ENCODE peak calls at places on chromosomes 6 and 20, in eight cellular contexts. Q, P, G, M, J, N, L and C are unnamed samples.

GRCh38 chr20:54107600-54108393 is 37.4 kb upstream of the BCAS1 start:
- DNase-seq in Q (no peak), P (no peak), G (no peak), M (no peak), J (no peak), N (peak), L (no peak), C (no peak)

GRCh38 chr6:118283759-118284158 is 264.3 kb upstream of the PLN start:
- DNase-seq in Q (peak), P (peak), G (no peak), M (peak), J (peak), N (peak), L (no peak), C (peak)

GRCh38 chr6:21085206-21085605 is 508.3 kb upstream of the SOX4 start:
- DNase-seq in Q (no peak), P (no peak), G (no peak), M (no peak), J (no peak), N (no peak), L (no peak), C (no peak)

GRCh38 chr20:35821807-35822242 is 50.0 kb downstream of the PHF20 start:
- DNase-seq in Q (peak), P (no peak), G (peak), M (peak), J (peak), N (peak), L (no peak), C (peak)

GRCh38 chr6:40583694-40584093 is 3.5 kb downstream of the LRFN2 start:
- DNase-seq in Q (no peak), P (no peak), G (no peak), M (no peak), J (no peak), N (no peak), L (no peak), C (no peak)

GRCh38 chr20:57064836-57065235 is 201.6 kb downstream of the BMP7 start:
- DNase-seq in Q (no peak), P (no peak), G (no peak), M (no peak), J (no peak), N (no peak), L (no peak), C (no peak)

GRCh38 chr6:11236351-11236750 is 3.9 kb upstream of the NEDD9 start:
- DNase-seq in Q (peak), P (no peak), G (no peak), M (peak), J (no peak), N (no peak), L (no peak), C (peak)

GRCh38 chr6:37965964-37966676 is 146.6 kb downstream of the ZFAND3 start:
- DNase-seq in Q (peak), P (no peak), G (no peak), M (peak), J (peak), N (peak), L (no peak), C (peak)

GRCh38 chr20:61809006-61809770 is 256.5 kb downstream of the TAF4 start:
- DNase-seq in Q (no peak), P (no peak), G (peak), M (no peak), J (no peak), N (no peak), L (no peak), C (no peak)

DNA sequence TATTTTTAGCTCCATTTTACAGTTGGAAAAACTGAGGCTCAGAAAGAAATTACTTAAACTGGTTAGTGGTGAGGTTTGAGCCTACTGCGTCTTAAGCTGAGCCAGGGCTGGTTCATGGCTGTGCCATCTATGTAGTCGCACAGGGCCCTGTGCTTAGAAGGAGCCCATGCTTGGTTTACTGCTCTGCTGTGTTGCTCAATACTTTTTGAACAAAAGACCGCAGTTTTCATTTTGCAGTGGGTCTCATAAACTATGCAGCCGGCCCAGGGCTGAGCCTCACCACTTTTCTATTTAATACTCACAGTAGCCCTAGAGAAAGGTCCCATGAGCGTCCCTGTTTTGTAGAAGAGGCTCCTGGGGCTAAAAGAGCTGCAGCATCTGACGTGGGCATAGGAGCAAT is 577 bp downstream of the SIRPB2 start:
- DNase-seq in Q (no peak), P (no peak), G (no peak), M (no peak), J (no peak), N (no peak), L (no peak), C (no peak)
- H3K4me3 ChIP-seq in Q (no peak), P (no peak), G (no peak), M (no peak), J (no peak), N (no peak), L (peak), C (no peak)

DNA sequence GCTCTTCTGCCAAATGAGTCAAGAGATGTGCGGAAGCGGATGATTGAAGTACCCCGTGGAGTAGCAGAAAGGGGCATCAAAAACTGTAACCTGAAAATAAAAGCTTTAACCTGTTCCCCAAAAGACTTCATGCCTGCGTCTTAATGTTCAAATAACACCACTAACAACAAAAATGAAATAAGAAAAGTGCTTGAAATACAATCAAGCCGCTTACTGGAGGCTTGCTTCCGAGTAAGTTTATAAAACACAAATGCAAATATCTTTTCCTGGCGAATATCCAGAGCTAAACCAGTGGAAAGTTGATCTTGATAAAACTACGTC is 2.5 kb upstream of the FOXC1 start:
- DNase-seq in Q (no peak), P (no peak), G (no peak), M (no peak), J (no peak), N (no peak), L (no peak), C (no peak)
- H3K4me3 ChIP-seq in Q (no peak), P (no peak), G (peak), M (no peak), J (peak), N (no peak), L (peak), C (no peak)

DNA sequence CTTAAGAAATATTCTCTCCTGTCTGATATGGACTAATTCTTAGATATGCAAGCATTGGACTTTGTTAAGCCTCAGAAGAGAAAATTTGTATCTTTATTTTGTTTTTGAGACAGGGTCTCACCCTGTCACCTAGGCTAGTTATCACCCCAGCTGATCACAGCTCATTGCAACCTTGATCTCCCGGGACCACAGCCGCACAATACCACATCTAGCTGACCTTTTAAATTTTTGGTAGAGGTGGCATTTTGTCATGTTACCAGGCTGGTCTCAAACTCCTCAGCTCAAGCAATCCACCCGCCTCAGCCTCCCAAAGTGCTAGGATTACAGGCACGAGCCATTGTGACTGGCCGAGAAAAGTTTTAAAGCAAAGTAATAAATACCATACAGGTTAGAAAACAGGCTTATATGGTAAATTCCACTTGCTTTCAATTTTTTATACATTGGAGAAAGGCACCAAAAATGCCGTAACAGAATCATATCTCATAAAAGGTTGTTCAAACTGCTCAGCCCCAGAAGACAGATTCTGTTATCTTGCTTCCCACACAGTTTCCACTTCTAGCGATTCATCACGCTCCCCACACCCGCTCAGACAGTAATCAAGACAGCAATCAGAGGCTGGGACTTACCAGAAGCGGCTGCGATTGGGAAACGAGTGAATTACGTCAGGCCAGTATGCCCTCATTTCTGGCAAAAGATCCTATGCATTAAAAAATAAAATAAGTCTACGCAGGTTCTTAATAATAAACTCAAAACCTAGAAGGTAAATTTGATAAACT is 13.8 kb downstream of the RNASET2 start:
- DNase-seq in Q (no peak), P (no peak), G (no peak), M (peak), J (no peak), N (peak), L (no peak), C (no peak)
- H3K4me3 ChIP-seq in Q (no peak), P (no peak), G (no peak), M (no peak), J (no peak), N (no peak), L (no peak), C (no peak)

DNA sequence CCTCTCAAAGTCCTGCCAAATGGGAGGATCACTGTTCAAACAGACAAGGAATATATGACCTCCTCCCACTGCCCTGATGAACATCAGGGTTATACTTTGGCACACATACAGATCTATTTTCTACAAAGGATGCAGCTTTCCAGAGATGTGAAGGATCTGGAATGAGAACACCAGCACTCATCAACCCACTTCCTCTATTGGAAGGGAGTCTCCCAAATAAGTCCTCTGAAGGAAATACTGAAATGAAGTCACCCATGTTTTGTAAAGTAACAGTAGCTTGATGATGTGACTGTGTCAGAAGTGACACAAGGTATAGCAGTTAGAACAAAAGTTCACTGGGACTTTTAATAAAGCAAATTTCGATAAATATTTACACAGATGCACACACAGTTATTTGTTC is 104.9 kb downstream of the OGFRL1 start:
- DNase-seq in Q (peak), P (no peak), G (no peak), M (peak), J (no peak), N (peak), L (no peak), C (peak)
- H3K4me3 ChIP-seq in Q (no peak), P (no peak), G (no peak), M (no peak), J (peak), N (no peak), L (no peak), C (no peak)

GRCh38 chr6:5677219-5678000 is 329.3 kb downstream of the NRN1 start:
- DNase-seq in Q (peak), P (no peak), G (no peak), M (peak), J (no peak), N (no peak), L (no peak), C (peak)

GRCh38 chr6:5681480-5681879 is 325.2 kb downstream of the NRN1 start:
- DNase-seq in Q (no peak), P (no peak), G (no peak), M (no peak), J (no peak), N (no peak), L (no peak), C (no peak)

GRCh38 chr6:5679271-5679670 is 327.5 kb downstream of the NRN1 start:
- DNase-seq in Q (no peak), P (no peak), G (no peak), M (no peak), J (no peak), N (no peak), L (no peak), C (no peak)

GRCh38 chr6:5682530-5682929 is 324.2 kb downstream of the NRN1 start:
- DNase-seq in Q (no peak), P (no peak), G (no peak), M (no peak), J (no peak), N (no peak), L (no peak), C (no peak)

GRCh38 chr6:5679696-5680494 is 326.8 kb downstream of the NRN1 start:
- DNase-seq in Q (no peak), P (no peak), G (no peak), M (no peak), J (no peak), N (no peak), L (no peak), C (no peak)
- H3K4me3 ChIP-seq in Q (no peak), P (no peak), G (no peak), M (no peak), J (no peak), N (no peak), L (no peak), C (no peak)

GRCh38 chr6:44228031-44228430 is 4.6 kb downstream of the SLC29A1 start:
- DNase-seq in Q (no peak), P (no peak), G (no peak), M (no peak), J (no peak), N (no peak), L (no peak), C (no peak)
- H3K4me3 ChIP-seq in Q (no peak), P (no peak), G (no peak), M (no peak), J (no peak), N (no peak), L (no peak), C (no peak)

GRCh38 chr6:144612811-144613210 is 327.7 kb downstream of the UTRN start:
- DNase-seq in Q (no peak), P (no peak), G (no peak), M (no peak), J (no peak), N (no peak), L (no peak), C (no peak)

GRCh38 chr6:144617231-144618199 is 332.4 kb downstream of the UTRN start:
- DNase-seq in Q (peak), P (no peak), G (no peak), M (no peak), J (peak), N (no peak), L (no peak), C (no peak)

GRCh38 chr6:144607998-144608736 is 323.0 kb downstream of the UTRN start:
- DNase-seq in Q (no peak), P (no peak), G (no peak), M (no peak), J (no peak), N (no peak), L (no peak), C (no peak)

GRCh38 chr6:144615870-144616269 is 330.7 kb downstream of the UTRN start:
- DNase-seq in Q (no peak), P (no peak), G (no peak), M (no peak), J (no peak), N (no peak), L (no peak), C (no peak)

GRCh38 chr6:144613859-144614258 is 328.7 kb downstream of the UTRN start:
- DNase-seq in Q (no peak), P (no peak), G (no peak), M (no peak), J (no peak), N (no peak), L (no peak), C (no peak)
- H3K4me3 ChIP-seq in Q (no peak), P (no peak), G (no peak), M (no peak), J (no peak), N (no peak), L (no peak), C (no peak)

DNA sequence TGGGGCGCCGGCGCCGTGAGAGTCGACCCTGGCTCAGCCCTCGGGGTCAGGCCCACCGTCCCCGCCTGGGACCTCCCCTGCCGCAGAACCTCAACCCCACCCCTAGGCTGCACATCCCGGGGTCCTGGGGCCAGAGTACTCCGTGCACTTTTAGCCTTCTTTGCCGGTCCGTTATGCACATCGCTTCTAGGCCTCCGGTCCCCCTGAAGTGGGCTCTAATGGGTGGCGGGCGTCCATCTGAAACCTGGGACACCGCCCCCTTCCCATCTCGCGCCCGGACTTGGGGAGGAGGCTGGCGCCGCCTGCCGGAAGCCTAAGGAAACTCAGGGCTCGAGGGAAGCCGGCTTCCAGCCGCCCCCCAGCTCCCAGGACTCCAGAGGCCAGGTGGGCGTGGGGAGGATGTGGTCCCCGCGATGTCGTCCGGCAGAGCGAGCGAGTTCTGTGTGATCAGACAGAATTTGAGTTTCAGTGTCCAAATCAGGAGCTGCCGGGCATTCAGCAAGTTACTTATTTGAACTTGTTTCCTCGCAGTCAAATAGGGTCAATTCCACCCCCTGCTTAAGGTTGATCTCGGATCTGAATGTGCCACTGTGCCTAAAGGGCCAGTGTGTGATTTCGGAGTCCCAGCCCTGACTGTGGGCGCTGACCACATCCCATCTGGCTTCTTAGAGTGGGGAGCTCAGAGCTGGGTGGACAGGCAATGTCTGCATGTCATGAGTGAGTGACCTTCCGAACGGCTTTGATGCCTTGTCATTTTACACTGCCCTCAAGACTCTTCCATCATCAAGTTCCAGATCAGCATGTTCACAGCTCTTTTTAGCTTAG is 47.6 kb downstream of the CPXM1 start:
- DNase-seq in Q (peak), P (peak), G (no peak), M (peak), J (peak), N (peak), L (no peak), C (peak)
- H3K4me3 ChIP-seq in Q (peak), P (peak), G (peak), M (peak), J (peak), N (peak), L (peak), C (peak)

GRCh38 chr6:23174781-23175361 is 605.5 kb downstream of the HDGFL1 start:
- DNase-seq in Q (peak), P (no peak), G (no peak), M (peak), J (peak), N (peak), L (no peak), C (peak)

GRCh38 chr6:23176471-23176870 is 607.1 kb downstream of the HDGFL1 start:
- DNase-seq in Q (no peak), P (no peak), G (no peak), M (no peak), J (no peak), N (no peak), L (no peak), C (no peak)

GRCh38 chr6:23173231-23173630 is 603.9 kb downstream of the HDGFL1 start:
- DNase-seq in Q (no peak), P (no peak), G (no peak), M (no peak), J (peak), N (peak), L (no peak), C (peak)

GRCh38 chr6:23176883-23177282 is 607.5 kb downstream of the HDGFL1 start:
- DNase-seq in Q (no peak), P (no peak), G (no peak), M (no peak), J (no peak), N (no peak), L (no peak), C (peak)

DNA sequence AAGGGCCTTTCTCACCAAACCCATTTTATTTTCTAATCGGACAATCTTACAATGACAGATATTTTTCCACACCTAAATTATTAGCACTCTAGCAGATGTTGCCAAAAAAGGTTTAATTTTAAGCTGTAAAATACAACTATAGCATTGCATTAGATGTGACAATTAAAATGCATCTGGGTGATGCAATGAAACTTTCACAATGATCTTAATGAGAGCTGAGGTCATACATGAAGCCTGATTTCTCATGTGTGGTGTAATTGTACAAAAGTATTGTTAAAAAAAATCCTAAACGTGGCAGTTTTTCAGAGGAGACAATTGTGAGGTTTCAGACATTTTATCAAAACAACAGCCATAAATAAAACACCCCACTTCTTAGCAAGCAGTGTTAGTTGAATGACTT is 606.0 kb downstream of the HDGFL1 start:
- DNase-seq in Q (peak), P (no peak), G (no peak), M (peak), J (peak), N (peak), L (no peak), C (peak)
- H3K4me3 ChIP-seq in Q (no peak), P (no peak), G (no peak), M (no peak), J (peak), N (no peak), L (no peak), C (no peak)